ENCODE peak calls at places on chromosomes 1 and 21, in eight cellular contexts. C, K, Y, E, Q, D, H and X are unnamed samples.

GRCh38 chr1:71857862-71858261 is 424.5 kb downstream of the NEGR1 start:
- DNase-seq in C (no peak), K (no peak), Y (no peak), E (no peak), Q (peak; percentile 84), D (no peak), H (peak; percentile 72), X (no peak)

GRCh38 chr1:182164273-182164672 is 102.8 kb upstream of the ZNF648 start:
- DNase-seq in C (no peak), K (no peak), Y (no peak), E (no peak), Q (no peak), D (no peak), H (no peak), X (no peak)

GRCh38 chr1:230682274-230682673 is 31.6 kb downstream of the AGT start:
- DNase-seq in C (peak; percentile 67), K (no peak), Y (no peak), E (no peak), Q (no peak), D (no peak), H (peak; percentile 96), X (no peak)

GRCh38 chr1:26831546-26832248 is 5.2 kb downstream of the ZDHHC18 start:
- DNase-seq in C (no peak), K (no peak), Y (no peak), E (no peak), Q (no peak), D (no peak), H (no peak), X (no peak)

GRCh38 chr21:45030637-45031218 is 43.7 kb upstream of the ADARB1 start:
- DNase-seq in C (no peak), K (no peak), Y (no peak), E (no peak), Q (peak; percentile 54), D (no peak), H (no peak), X (no peak)

GRCh38 chr1:44503625-44504024 is 98.6 kb downstream of the RNF220 start:
- DNase-seq in C (no peak), K (no peak), Y (no peak), E (no peak), Q (no peak), D (no peak), H (no peak), X (no peak)

GRCh38 chr1:42658880-42659337 is 686 bp downstream of the PPIH start:
- DNase-seq in C (peak; percentile 41), K (no peak), Y (peak; percentile 50), E (no peak), Q (no peak), D (no peak), H (no peak), X (no peak)

GRCh38 chr1:207944571-207944970 is 33.6 kb upstream of the CD34 start:
- DNase-seq in C (no peak), K (no peak), Y (no peak), E (no peak), Q (no peak), D (no peak), H (no peak), X (no peak)

GRCh38 chr1:230863449-230863848 is 4.9 kb downstream of the C1orf198 start:
- DNase-seq in C (peak; percentile 26), K (no peak), Y (peak; percentile 81), E (no peak), Q (no peak), D (no peak), H (no peak), X (no peak)

GRCh38 chr1:200873671-200874397 is 1.1 kb downstream of the GPR25 start:
- DNase-seq in C (no peak), K (no peak), Y (no peak), E (no peak), Q (no peak), D (no peak), H (no peak), X (no peak)

GRCh38 chr1:22131875-22132486 is 10.9 kb downstream of the WNT4 start:
- DNase-seq in C (peak; percentile 73), K (peak; percentile 80), Y (peak; percentile 76), E (peak; percentile 85), Q (no peak), D (no peak), H (peak; percentile 52), X (peak; percentile 42)

GRCh38 chr21:23977971-23978370 is 1629.3 kb downstream of the MRPL39 start:
- DNase-seq in C (no peak), K (no peak), Y (no peak), E (no peak), Q (no peak), D (no peak), H (no peak), X (no peak)

GRCh38 chr1:43688594-43689000 is 18.7 kb upstream of the ST3GAL3 start:
- DNase-seq in C (no peak), K (no peak), Y (no peak), E (no peak), Q (peak; percentile 64), D (no peak), H (no peak), X (no peak)

GRCh38 chr21:40568756-40569155 is 278.2 kb downstream of the DSCAM start:
- DNase-seq in C (no peak), K (no peak), Y (no peak), E (no peak), Q (no peak), D (no peak), H (no peak), X (no peak)

GRCh38 chr1:1001631-1002300 is 1.9 kb upstream of the HES4 start:
- DNase-seq in C (peak; percentile 84), K (peak; percentile 92), Y (peak; percentile 75), E (peak; percentile 90), Q (no peak), D (no peak), H (peak; percentile 74), X (peak; percentile 64)

GRCh38 chr1:37890378-37891014 is 31.1 kb upstream of the MTF1 start:
- DNase-seq in C (peak; percentile 44), K (no peak), Y (peak; percentile 55), E (no peak), Q (no peak), D (no peak), H (peak; percentile 57), X (no peak)

GRCh38 chr1:46718340-46718726 is 581 bp downstream of the EFCAB14 start:
- DNase-seq in C (no peak), K (no peak), Y (peak; percentile 20), E (no peak), Q (no peak), D (no peak), H (no peak), X (no peak)

GRCh38 chr21:34915364-34915834 is 133.7 kb downstream of the RUNX1 start:
- DNase-seq in C (no peak), K (no peak), Y (no peak), E (no peak), Q (no peak), D (no peak), H (no peak), X (no peak)

GRCh38 chr1:158506369-158506987 is 34.5 kb downstream of the OR10R2 start:
- DNase-seq in C (peak; percentile 55), K (peak; percentile 74), Y (peak; percentile 38), E (peak; percentile 78), Q (no peak), D (peak; percentile 63), H (peak; percentile 37), X (peak; percentile 12)

GRCh38 chr1:15345711-15346355 is 63.9 kb upstream of the EFHD2 start:
- DNase-seq in C (no peak), K (no peak), Y (peak; percentile 83), E (peak; percentile 82), Q (no peak), D (no peak), H (no peak), X (peak; percentile 57)

GRCh38 chr1:54069792-54070548 is 16.6 kb downstream of the TCEANC2 start:
- DNase-seq in C (peak; percentile 54), K (no peak), Y (peak; percentile 77), E (no peak), Q (peak; percentile 32), D (no peak), H (peak; percentile 59), X (no peak)

GRCh38 chr21:44956356-44957046 is 16.7 kb downstream of the SLX9 start:
- DNase-seq in C (no peak), K (no peak), Y (no peak), E (no peak), Q (no peak), D (no peak), H (no peak), X (no peak)

GRCh38 chr1:169588785-169589485 is 2.7 kb upstream of the F5 start:
- DNase-seq in C (no peak), K (no peak), Y (peak; percentile 39), E (no peak), Q (no peak), D (no peak), H (no peak), X (no peak)

GRCh38 chr1:171267391-171267790 is 19.1 kb downstream of the FMO1 start:
- DNase-seq in C (no peak), K (no peak), Y (no peak), E (no peak), Q (no peak), D (no peak), H (no peak), X (no peak)

GRCh38 chr1:37177230-37177864 is 143.0 kb upstream of the GRIK3 start:
- DNase-seq in C (peak; percentile 28), K (peak; percentile 54), Y (peak; percentile 70), E (no peak), Q (no peak), D (peak; percentile 37), H (peak; percentile 62), X (no peak)

GRCh38 chr1:39129514-39129913 is 75.0 kb upstream of the MACF1 start:
- DNase-seq in C (no peak), K (no peak), Y (peak; percentile 37), E (no peak), Q (no peak), D (no peak), H (no peak), X (no peak)

GRCh38 chr21:44653123-44653522 is 1.3 kb downstream of the KRTAP12-4 start:
- DNase-seq in C (no peak), K (no peak), Y (no peak), E (peak; percentile 48), Q (no peak), D (no peak), H (no peak), X (no peak)

GRCh38 chr1:89938171-89939055 is 56.5 kb upstream of the ZNF326 start:
- DNase-seq in C (no peak), K (no peak), Y (no peak), E (no peak), Q (no peak), D (no peak), H (no peak), X (no peak)

GRCh38 chr1:10631121-10631810 is 156.5 kb downstream of the PEX14 start:
- DNase-seq in C (no peak), K (no peak), Y (no peak), E (no peak), Q (no peak), D (no peak), H (no peak), X (no peak)

GRCh38 chr1:165912638-165913037 is 85.2 kb downstream of the UCK2 start:
- DNase-seq in C (no peak), K (no peak), Y (no peak), E (no peak), Q (no peak), D (no peak), H (no peak), X (no peak)

GRCh38 chr1:91806146-91806545 is 79.8 kb downstream of the TGFBR3 start:
- DNase-seq in C (no peak), K (no peak), Y (no peak), E (no peak), Q (no peak), D (no peak), H (no peak), X (no peak)

GRCh38 chr21:36079010-36079649 is 9.3 kb downstream of the CBR1 start:
- DNase-seq in C (no peak), K (no peak), Y (no peak), E (peak; percentile 73), Q (no peak), D (no peak), H (no peak), X (no peak)

GRCh38 chr1:206633708-206634121 is 1.6 kb upstream of the DYRK3 start:
- DNase-seq in C (no peak), K (no peak), Y (no peak), E (no peak), Q (peak; percentile 91), D (no peak), H (no peak), X (no peak)

GRCh38 chr1:40659649-40659947 is 5.9 kb downstream of the RIMS3 start:
- DNase-seq in C (no peak), K (no peak), Y (no peak), E (no peak), Q (no peak), D (no peak), H (no peak), X (no peak)